ENCODE peak calls at places on chromosomes 2 and 18, in four cellular contexts. Z, O, Y and I are unnamed samples.

GRCh38 chr2:42923632-42924425 is 131.4 kb upstream of the HAAO start:
- DNase-seq in Z (no peak), O (no peak), Y (no peak), I (no peak)

GRCh38 chr2:24885221-24886113 is 34.6 kb downstream of the ADCY3 start:
- DNase-seq in Z (no peak), O (no peak), Y (no peak), I (no peak)

GRCh38 chr18:61333271-61333745 is at the start of gene CDH20:
- DNase-seq in Z (no peak), O (no peak), Y (no peak), I (peak)

GRCh38 chr2:12270876-12271588 is 445.7 kb upstream of the TRIB2 start:
- DNase-seq in Z (no peak), O (no peak), Y (no peak), I (no peak)

GRCh38 chr2:27613985-27614384 is 14.8 kb downstream of the CCDC121 start:
- DNase-seq in Z (no peak), O (no peak), Y (peak), I (no peak)

GRCh38 chr2:3143602-3144001 is 234.0 kb downstream of the EIPR1 start:
- DNase-seq in Z (no peak), O (no peak), Y (no peak), I (no peak)

GRCh38 chr2:70923378-70924015 is 12.2 kb upstream of the ATP6V1B1 start:
- DNase-seq in Z (no peak), O (no peak), Y (no peak), I (no peak)

GRCh38 chr2:219109468-219109867 is 48.7 kb upstream of the IHH start:
- DNase-seq in Z (peak), O (no peak), Y (no peak), I (peak)

GRCh38 chr2:63853527-63854310 is 12.0 kb downstream of the UGP2 start:
- DNase-seq in Z (no peak), O (no peak), Y (peak), I (no peak)

GRCh38 chr2:23654756-23655155 is 269.8 kb downstream of the KLHL29 start:
- DNase-seq in Z (no peak), O (no peak), Y (no peak), I (no peak)

GRCh38 chr2:171880774-171881173 is 13.3 kb downstream of the SLC25A12 start:
- DNase-seq in Z (no peak), O (no peak), Y (no peak), I (no peak)

GRCh38 chr2:71884303-71885042 is 263.2 kb downstream of the CYP26B1 start:
- DNase-seq in Z (no peak), O (no peak), Y (no peak), I (no peak)

GRCh38 chr2:20577495-20578235 is 73.2 kb downstream of the HS1BP3 start:
- DNase-seq in Z (no peak), O (no peak), Y (no peak), I (no peak)

GRCh38 chr18:46868171-46868921 is 49.0 kb downstream of the PIAS2 start:
- DNase-seq in Z (no peak), O (no peak), Y (no peak), I (no peak)

GRCh38 chr18:23812566-23813440 is 123.5 kb downstream of the LAMA3 start:
- DNase-seq in Z (no peak), O (no peak), Y (no peak), I (no peak)

GRCh38 chr2:234446404-234447076 is 50.3 kb downstream of the ARL4C start:
- DNase-seq in Z (no peak), O (peak), Y (no peak), I (no peak)

GRCh38 chr2:63124209-63124608 is 73.6 kb downstream of the OTX1 start:
- DNase-seq in Z (no peak), O (peak), Y (no peak), I (no peak)

GRCh38 chr2:5070257-5070656 is 621.9 kb upstream of the SOX11 start:
- DNase-seq in Z (no peak), O (no peak), Y (no peak), I (no peak)

GRCh38 chr2:71943238-71944182 is 204.2 kb downstream of the CYP26B1 start:
- DNase-seq in Z (no peak), O (no peak), Y (no peak), I (no peak)

GRCh38 chr18:4181882-4182568 is 273.1 kb downstream of the DLGAP1 start:
- DNase-seq in Z (peak), O (no peak), Y (peak), I (peak)

GRCh38 chr2:83055338-83056010 is 1403.6 kb downstream of the SUCLG1 start:
- DNase-seq in Z (no peak), O (no peak), Y (no peak), I (no peak)

GRCh38 chr2:9345343-9345742 is 78.0 kb downstream of the ITGB1BP1 start:
- DNase-seq in Z (no peak), O (no peak), Y (no peak), I (no peak)

GRCh38 chr2:203072371-203072770 is 57.7 kb downstream of the NBEAL1 start:
- DNase-seq in Z (no peak), O (no peak), Y (no peak), I (no peak)

GRCh38 chr2:200253631-200254030 is 52.9 kb upstream of the SPATS2L start:
- DNase-seq in Z (no peak), O (no peak), Y (no peak), I (no peak)
- TF ChIP-seq ZNF274 in Z (no peak), O (no peak), Y (no peak), I (no peak)

GRCh38 chr2:95509408-95509807 is 24.9 kb upstream of the TRIM43B start:
- DNase-seq in Z (no peak), O (no peak), Y (no peak), I (no peak)

GRCh38 chr2:95514728-95515127 is 30.2 kb upstream of the TRIM43B start:
- DNase-seq in Z (no peak), O (no peak), Y (no peak), I (no peak)
- TF ChIP-seq SUZ12 in Z (no peak), O (no peak), Y (no peak), I (no peak)

GRCh38 chr2:54706622-54707021 is 16.8 kb upstream of the EML6 start:
- DNase-seq in Z (no peak), O (no peak), Y (peak), I (no peak)

GRCh38 chr2:54704238-54704637 is 19.2 kb upstream of the EML6 start:
- DNase-seq in Z (no peak), O (no peak), Y (no peak), I (no peak)

GRCh38 chr2:54701029-54701428 is 22.4 kb upstream of the EML6 start:
- DNase-seq in Z (no peak), O (no peak), Y (no peak), I (no peak)

GRCh38 chr2:54708584-54709340 is 14.7 kb upstream of the EML6 start:
- DNase-seq in Z (no peak), O (no peak), Y (no peak), I (no peak)

GRCh38 chr2:54704688-54705605 is 18.5 kb upstream of the EML6 start:
- DNase-seq in Z (no peak), O (no peak), Y (peak), I (no peak)
- TF ChIP-seq ZNF274 in Z (no peak), O (no peak), Y (no peak), I (no peak)

DNA sequence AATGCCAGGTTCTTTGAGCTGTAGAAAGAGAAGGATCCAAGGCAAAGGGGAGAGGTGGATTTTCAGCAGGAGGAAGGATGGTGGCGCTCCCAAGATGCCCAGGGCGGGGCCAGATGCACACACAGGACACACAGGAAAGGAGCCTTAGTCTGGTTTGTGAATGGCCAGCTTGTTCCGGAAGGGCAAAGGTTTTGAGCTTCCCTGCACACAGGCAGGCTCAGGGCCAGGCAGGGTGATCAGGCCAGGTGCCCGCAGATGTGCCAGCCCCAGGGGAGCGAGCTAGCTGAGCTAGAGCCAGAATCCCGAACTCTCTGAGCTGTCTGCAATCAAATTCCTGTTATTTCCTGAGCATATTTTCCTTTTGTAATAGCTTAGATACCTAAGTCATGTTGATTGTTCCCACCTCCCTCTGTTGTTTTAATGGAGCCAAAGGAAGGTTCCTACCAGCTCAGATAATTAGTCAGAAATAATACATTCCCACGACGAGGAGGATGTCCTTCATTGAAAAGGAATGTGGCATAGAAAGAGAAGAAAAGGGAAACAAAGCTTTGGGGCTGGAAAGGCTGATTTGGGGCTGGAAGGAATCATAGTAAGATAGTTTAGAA is 13.7 kb upstream of the OTOF start:
- DNase-seq in Z (no peak), O (no peak), Y (no peak), I (no peak)
- TF ChIP-seq SUZ12 in Z (no peak), O (no peak), Y (no peak), I (no peak)

GRCh38 chr18:36912887-36913286 is 84.0 kb downstream of the KIAA1328 start:
- DNase-seq in Z (no peak), O (peak), Y (no peak), I (no peak)

GRCh38 chr18:36917907-36918306 is 89.0 kb downstream of the KIAA1328 start:
- DNase-seq in Z (no peak), O (no peak), Y (no peak), I (no peak)
- TF ChIP-seq ZNF274 in Z (no peak), O (no peak), Y (no peak), I (no peak)

DNA sequence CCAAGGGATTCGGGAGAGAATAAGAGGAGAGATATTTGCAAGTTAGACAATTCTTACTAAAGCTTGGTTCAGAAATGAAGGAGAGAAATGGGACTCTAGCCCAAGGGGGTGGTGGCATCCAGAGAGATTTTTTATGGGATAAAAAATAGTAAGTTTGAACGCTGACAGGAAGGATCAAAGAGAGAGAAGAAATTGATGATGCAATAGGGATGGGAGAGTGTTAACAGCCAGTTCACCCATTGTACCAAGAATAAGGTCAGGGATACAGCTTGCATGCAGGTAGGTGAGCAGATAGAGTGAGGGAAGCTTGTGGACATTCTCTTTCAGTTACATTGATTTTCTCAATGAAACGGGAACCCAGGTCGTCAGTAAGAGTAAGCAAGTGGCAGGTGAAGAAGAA is 1.2 kb upstream of the ARHGAP25 start:
- DNase-seq in Z (no peak), O (no peak), Y (no peak), I (no peak)
- TF ChIP-seq SUZ12 in Z (no peak), O (no peak), Y (no peak), I (no peak)